ENCODE peak calls at places on chromosomes 3 and 15, in six cellular contexts. One of them, this sample, is unnamed.

GRCh38 chr3:33006571-33007286 is 55.3 kb downstream of the CCR4 start:
- DNase-seq in neural crest cell: no peak
- DNase-seq in mesothelial cell of epicardium: no peak
- DNase-seq in ovary: no peak
- DNase-seq in tibial artery: no peak
- DNase-seq in foreskin fibroblast: no peak
- DNase-seq in this sample: no peak

GRCh38 chr3:197516517-197516889 is 39.3 kb downstream of the BDH1 start:
- DNase-seq in mesothelial cell of epicardium: no peak
- DNase-seq in neural crest cell: no peak
- DNase-seq in ovary: no peak
- DNase-seq in tibial artery: no peak
- DNase-seq in foreskin fibroblast: peak; percentile 87
- DNase-seq in this sample: no peak

GRCh38 chr3:36729204-36730056 is 34.9 kb downstream of the DCLK3 start:
- DNase-seq in mesothelial cell of epicardium: no peak
- DNase-seq in tibial artery: no peak
- DNase-seq in neural crest cell: no peak
- DNase-seq in ovary: no peak
- DNase-seq in foreskin fibroblast: peak; percentile 75
- DNase-seq in this sample: no peak

GRCh38 chr15:60713096-60714084 is 234.4 kb upstream of the ICE2 start:
- DNase-seq in neural crest cell: no peak
- DNase-seq in mesothelial cell of epicardium: no peak
- DNase-seq in ovary: no peak
- DNase-seq in tibial artery: no peak
- DNase-seq in foreskin fibroblast: peak; percentile 24
- DNase-seq in this sample: no peak

GRCh38 chr15:99582508-99582960 is 16.8 kb downstream of the MEF2A start:
- DNase-seq in mesothelial cell of epicardium: no peak
- DNase-seq in neural crest cell: no peak
- DNase-seq in ovary: no peak
- DNase-seq in tibial artery: no peak
- DNase-seq in foreskin fibroblast: no peak
- DNase-seq in this sample: no peak

GRCh38 chr15:42508263-42508690 is 12.8 kb downstream of the SNAP23 start:
- DNase-seq in neural crest cell: no peak
- DNase-seq in ovary: peak; percentile 51
- DNase-seq in tibial artery: no peak
- DNase-seq in mesothelial cell of epicardium: no peak
- DNase-seq in foreskin fibroblast: peak; percentile 50
- DNase-seq in this sample: no peak

GRCh38 chr3:59338934-59339333 is 289.1 kb upstream of the CFAP20DC start:
- DNase-seq in mesothelial cell of epicardium: no peak
- DNase-seq in ovary: no peak
- DNase-seq in tibial artery: no peak
- DNase-seq in foreskin fibroblast: no peak
- DNase-seq in neural crest cell: no peak
- DNase-seq in this sample: no peak

GRCh38 chr3:198079771-198080520 is 119.9 kb downstream of the LMLN start:
- DNase-seq in neural crest cell: peak; percentile 20
- DNase-seq in foreskin fibroblast: peak; percentile 49
- DNase-seq in mesothelial cell of epicardium: no peak
- DNase-seq in tibial artery: no peak
- DNase-seq in ovary: no peak
- DNase-seq in this sample: peak; percentile 50

GRCh38 chr3:56748663-56749231 is 53.0 kb downstream of the ARHGEF3 start:
- DNase-seq in neural crest cell: no peak
- DNase-seq in foreskin fibroblast: peak; percentile 10
- DNase-seq in mesothelial cell of epicardium: no peak
- DNase-seq in ovary: no peak
- DNase-seq in tibial artery: no peak
- DNase-seq in this sample: no peak

GRCh38 chr3:111072016-111072891 is 638 bp downstream of the NECTIN3 start:
- DNase-seq in tibial artery: peak; percentile 68
- DNase-seq in neural crest cell: peak; percentile 28
- DNase-seq in ovary: peak; percentile 53
- DNase-seq in mesothelial cell of epicardium: peak; percentile 62
- DNase-seq in foreskin fibroblast: peak; percentile 59
- DNase-seq in this sample: no peak

GRCh38 chr15:81265944-81266775 is 57.8 kb downstream of the STARD5 start:
- DNase-seq in foreskin fibroblast: peak; percentile 90
- DNase-seq in ovary: peak; percentile 77
- DNase-seq in neural crest cell: peak; percentile 92
- DNase-seq in mesothelial cell of epicardium: peak; percentile 86
- DNase-seq in tibial artery: peak; percentile 87
- DNase-seq in this sample: peak; percentile 75

GRCh38 chr3:50342818-50343633 is 2.4 kb upstream of the RASSF1 start:
- DNase-seq in tibial artery: no peak
- DNase-seq in ovary: no peak
- DNase-seq in neural crest cell: no peak
- DNase-seq in foreskin fibroblast: no peak
- DNase-seq in mesothelial cell of epicardium: no peak
- DNase-seq in this sample: no peak
- TF ChIP-seq CTCF in tibial artery: no peak
- TF ChIP-seq CTCF in ovary: no peak
- TF ChIP-seq CTCF in neural crest cell: no peak
- TF ChIP-seq CTCF in foreskin fibroblast: peak; percentile 3
- TF ChIP-seq CTCF in mesothelial cell of epicardium: no peak
- TF ChIP-seq CTCF in this sample: no peak

DNA sequence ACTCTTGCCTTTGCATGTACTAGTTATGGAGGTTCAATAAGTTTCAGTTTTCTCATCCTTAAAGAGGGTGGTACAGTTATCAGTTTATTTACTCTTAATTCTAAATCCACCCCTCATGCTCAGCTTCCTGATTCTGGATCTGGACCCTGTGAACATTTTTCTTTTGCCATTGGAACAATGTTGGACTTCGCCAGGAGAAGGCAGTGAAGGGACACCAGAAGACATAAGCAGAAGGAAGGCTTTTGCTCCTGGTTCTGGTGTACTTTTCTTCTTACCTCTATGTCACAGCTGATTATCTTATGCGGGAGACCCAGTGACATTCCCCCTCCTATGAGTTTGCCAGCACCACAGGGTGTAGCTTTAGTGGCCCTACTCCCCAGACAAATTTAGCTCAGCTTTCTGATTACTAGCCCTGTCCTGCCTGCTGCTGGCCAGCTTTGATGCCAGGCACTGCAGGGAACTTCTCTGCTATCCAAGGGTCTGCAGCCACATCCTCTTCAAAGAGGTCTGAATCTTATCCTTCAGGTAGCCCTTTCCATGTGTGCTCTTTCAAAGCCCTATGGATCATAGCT is 466.3 kb upstream of the EPHA3 start:
- DNase-seq in ovary: no peak
- DNase-seq in neural crest cell: no peak
- DNase-seq in tibial artery: no peak
- DNase-seq in foreskin fibroblast: no peak
- DNase-seq in mesothelial cell of epicardium: no peak
- DNase-seq in this sample: no peak
- TF ChIP-seq CTCF in ovary: no peak
- TF ChIP-seq CTCF in neural crest cell: no peak
- TF ChIP-seq CTCF in tibial artery: no peak
- TF ChIP-seq CTCF in foreskin fibroblast: no peak
- TF ChIP-seq CTCF in mesothelial cell of epicardium: no peak
- TF ChIP-seq CTCF in this sample: no peak

DNA sequence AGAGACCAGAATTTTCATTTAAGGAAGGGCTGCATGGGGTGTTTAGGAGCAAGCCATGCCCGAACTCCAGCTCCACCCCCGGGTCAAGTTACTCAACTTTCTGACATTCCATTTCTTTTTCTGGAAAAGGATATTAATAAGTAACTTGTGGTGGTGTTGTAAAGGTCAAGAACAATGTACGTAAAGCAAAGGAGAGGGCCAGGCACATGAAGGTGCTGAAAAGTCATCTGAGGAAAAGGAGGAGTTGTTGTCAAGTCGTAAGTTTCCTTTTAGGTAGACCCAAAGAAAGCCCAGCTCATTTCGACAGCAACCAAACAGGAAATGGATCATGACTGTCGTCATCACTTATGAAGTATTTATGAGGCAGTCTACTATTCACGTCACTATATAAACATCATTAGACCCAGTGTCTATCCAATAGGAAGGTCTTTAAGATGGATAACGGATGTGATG is 319.6 kb upstream of the IL12A start:
- DNase-seq in ovary: no peak
- DNase-seq in mesothelial cell of epicardium: no peak
- DNase-seq in tibial artery: peak; percentile 67
- DNase-seq in foreskin fibroblast: peak; percentile 39
- DNase-seq in neural crest cell: no peak
- DNase-seq in this sample: no peak
- TF ChIP-seq CTCF in ovary: no peak
- TF ChIP-seq CTCF in mesothelial cell of epicardium: no peak
- TF ChIP-seq CTCF in tibial artery: no peak
- TF ChIP-seq CTCF in foreskin fibroblast: no peak
- TF ChIP-seq CTCF in neural crest cell: no peak
- TF ChIP-seq CTCF in this sample: no peak

DNA sequence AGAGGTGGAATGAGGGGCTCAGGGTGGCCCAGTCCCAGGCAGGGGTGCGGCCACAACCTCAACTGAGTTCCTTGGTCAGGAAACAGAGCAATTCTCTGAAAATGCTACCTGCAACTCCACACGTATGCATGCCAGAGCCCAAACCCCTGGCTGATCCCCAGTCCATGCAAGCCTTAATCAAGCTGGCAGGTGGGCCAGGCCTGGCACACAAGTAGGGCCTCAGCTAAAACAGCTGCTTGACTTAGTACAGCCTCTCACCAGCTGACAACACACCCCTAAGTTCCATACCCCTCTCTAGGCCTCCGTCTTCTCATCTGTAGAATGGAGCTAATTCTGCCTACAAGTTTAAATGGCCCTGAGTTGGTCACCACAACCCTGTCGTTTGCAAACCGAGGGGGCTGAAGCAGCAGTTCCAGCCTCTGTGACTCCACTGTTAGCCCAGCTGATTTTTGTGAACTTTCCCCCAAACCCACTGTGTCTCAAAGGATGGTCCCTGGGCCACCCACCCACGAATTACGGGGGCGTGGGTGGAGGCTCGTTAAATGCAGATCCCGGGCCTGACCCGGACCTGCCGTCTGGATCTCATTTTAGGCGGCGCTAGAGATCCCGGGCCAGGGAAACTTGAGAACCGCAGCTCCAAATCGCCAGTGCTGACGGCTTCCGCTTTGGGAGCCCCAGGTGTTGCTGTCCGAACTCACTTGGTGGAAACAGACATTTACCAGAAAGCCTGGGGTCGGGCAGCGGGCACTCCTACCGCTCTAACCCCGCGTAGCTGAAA is 927 bp downstream of the CHDH start:
- DNase-seq in mesothelial cell of epicardium: no peak
- DNase-seq in foreskin fibroblast: peak; percentile 60
- DNase-seq in tibial artery: no peak
- DNase-seq in ovary: peak; percentile 70
- DNase-seq in neural crest cell: no peak
- DNase-seq in this sample: no peak
- TF ChIP-seq CTCF in mesothelial cell of epicardium: no peak
- TF ChIP-seq CTCF in foreskin fibroblast: peak; percentile 27
- TF ChIP-seq CTCF in tibial artery: no peak
- TF ChIP-seq CTCF in ovary: no peak
- TF ChIP-seq CTCF in neural crest cell: peak; percentile 44
- TF ChIP-seq CTCF in this sample: no peak

GRCh38 chr3:5073374-5074085 is 48.6 kb upstream of the ARL8B start:
- DNase-seq in foreskin fibroblast: no peak
- DNase-seq in mesothelial cell of epicardium: no peak
- DNase-seq in ovary: no peak
- DNase-seq in tibial artery: no peak
- DNase-seq in neural crest cell: no peak
- DNase-seq in this sample: no peak

GRCh38 chr3:5069627-5070026 is 52.5 kb upstream of the ARL8B start:
- DNase-seq in mesothelial cell of epicardium: no peak
- DNase-seq in foreskin fibroblast: no peak
- DNase-seq in ovary: no peak
- DNase-seq in neural crest cell: no peak
- DNase-seq in tibial artery: no peak
- DNase-seq in this sample: no peak

GRCh38 chr3:5072100-5072816 is 49.8 kb upstream of the ARL8B start:
- DNase-seq in foreskin fibroblast: no peak
- DNase-seq in ovary: no peak
- DNase-seq in tibial artery: no peak
- DNase-seq in mesothelial cell of epicardium: no peak
- DNase-seq in neural crest cell: no peak
- DNase-seq in this sample: no peak

GRCh38 chr3:5068531-5068930 is 53.6 kb upstream of the ARL8B start:
- DNase-seq in mesothelial cell of epicardium: no peak
- DNase-seq in tibial artery: no peak
- DNase-seq in foreskin fibroblast: no peak
- DNase-seq in neural crest cell: no peak
- DNase-seq in ovary: no peak
- DNase-seq in this sample: no peak

DNA sequence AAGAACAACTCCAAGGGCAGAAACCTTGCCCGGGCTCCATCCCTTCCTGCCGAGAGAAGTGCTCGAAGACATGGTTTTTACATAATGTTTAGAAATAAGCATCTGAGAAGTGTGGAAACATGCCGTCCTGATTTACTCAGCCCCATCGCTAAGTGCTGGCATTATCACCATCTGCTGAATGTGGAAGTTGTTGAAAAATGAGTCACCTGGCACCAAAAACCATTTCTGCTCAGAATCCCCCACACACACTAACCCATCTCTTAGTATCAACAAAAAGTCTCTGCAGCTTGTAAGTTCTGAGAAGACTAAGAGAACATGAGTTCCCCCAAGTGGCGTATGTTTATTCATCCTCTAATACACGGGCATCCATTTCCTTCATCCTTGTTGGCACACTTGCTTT is 51.0 kb upstream of the ARL8B start:
- DNase-seq in mesothelial cell of epicardium: no peak
- DNase-seq in ovary: no peak
- DNase-seq in neural crest cell: no peak
- DNase-seq in tibial artery: no peak
- DNase-seq in foreskin fibroblast: peak; percentile 21
- DNase-seq in this sample: no peak
- TF ChIP-seq CTCF in mesothelial cell of epicardium: no peak
- TF ChIP-seq CTCF in ovary: no peak
- TF ChIP-seq CTCF in neural crest cell: no peak
- TF ChIP-seq CTCF in tibial artery: no peak
- TF ChIP-seq CTCF in foreskin fibroblast: no peak
- TF ChIP-seq CTCF in this sample: no peak

This sample was measured in CD14-positive monocyte.